ENCODE peak calls at places on chromosomes 11 and 22, in four cellular contexts. G is K562, C is stomach, M is GM12891. F is an unnamed sample.

GRCh38 chr22:43050995-43051394 is 36.0 kb upstream of the PACSIN2 start:
- DNase-seq in C (no peak), M (no peak), G (no peak), F (no peak)

GRCh38 chr11:12494699-12495098 is 117.3 kb downstream of the PARVA start:
- DNase-seq in M (no peak), C (no peak), G (no peak), F (no peak)

GRCh38 chr11:117201516-117201866 is 2.3 kb downstream of the TAGLN start:
- DNase-seq in C (no peak), G (no peak), M (no peak), F (no peak)

GRCh38 chr11:746289-747175 is 732 bp upstream of the TALDO1 start:
- DNase-seq in M (no peak), C (no peak), G (no peak), F (peak)

GRCh38 chr11:3002346-3002745 is 10.2 kb upstream of the NAP1L4 start:
- DNase-seq in C (peak), M (no peak), G (no peak), F (no peak)

GRCh38 chr11:17439316-17439782 is 37.3 kb downstream of the ABCC8 start:
- DNase-seq in C (peak), M (no peak), G (no peak), F (no peak)

GRCh38 chr22:27726726-27727449 is 74.7 kb downstream of the MN1 start:
- DNase-seq in C (peak), M (no peak), G (peak), F (no peak)

GRCh38 chr22:24997023-24997422 is 44.5 kb downstream of the KIAA1671 start:
- DNase-seq in G (no peak), C (no peak), M (no peak), F (no peak)

GRCh38 chr22:38871360-38872171 is 450 bp downstream of the CBX6 start:
- DNase-seq in M (no peak), C (peak), G (peak), F (peak)

GRCh38 chr11:32792948-32793475 is 1.4 kb downstream of the CCDC73 start:
- DNase-seq in M (peak), C (peak), G (peak), F (no peak)

GRCh38 chr22:39129081-39129480 is 23.4 kb downstream of the CBX7 start:
- DNase-seq in M (no peak), G (no peak), C (no peak), F (no peak)

GRCh38 chr11:47355283-47356128 is 3.0 kb upstream of the MYBPC3 start:
- DNase-seq in G (peak), M (no peak), C (peak), F (peak)

GRCh38 chr11:61362542-61362875 is 335 bp downstream of the TMEM138 start:
- DNase-seq in C (no peak), M (no peak), G (peak), F (no peak)

GRCh38 chr11:46345881-46346484 is 1.3 kb upstream of the DGKZ start:
- DNase-seq in G (no peak), M (no peak), C (no peak), F (peak)
- TF ChIP-seq POLR2AphosphoS5 in G (no peak), M (no peak), C (no peak), F (no peak)

GRCh38 chr11:7599209-7599608 is 74.1 kb downstream of the CYB5R2 start:
- DNase-seq in M (no peak), G (no peak), C (no peak), F (no peak)

GRCh38 chr11:7596975-7597391 is 76.3 kb downstream of the CYB5R2 start:
- DNase-seq in M (no peak), G (no peak), C (no peak), F (no peak)

GRCh38 chr11:7595951-7596350 is 77.3 kb downstream of the CYB5R2 start:
- DNase-seq in C (no peak), G (no peak), M (no peak), F (no peak)

GRCh38 chr11:7595016-7595869 is 78.1 kb downstream of the CYB5R2 start:
- DNase-seq in C (no peak), G (no peak), M (no peak), F (no peak)

DNA sequence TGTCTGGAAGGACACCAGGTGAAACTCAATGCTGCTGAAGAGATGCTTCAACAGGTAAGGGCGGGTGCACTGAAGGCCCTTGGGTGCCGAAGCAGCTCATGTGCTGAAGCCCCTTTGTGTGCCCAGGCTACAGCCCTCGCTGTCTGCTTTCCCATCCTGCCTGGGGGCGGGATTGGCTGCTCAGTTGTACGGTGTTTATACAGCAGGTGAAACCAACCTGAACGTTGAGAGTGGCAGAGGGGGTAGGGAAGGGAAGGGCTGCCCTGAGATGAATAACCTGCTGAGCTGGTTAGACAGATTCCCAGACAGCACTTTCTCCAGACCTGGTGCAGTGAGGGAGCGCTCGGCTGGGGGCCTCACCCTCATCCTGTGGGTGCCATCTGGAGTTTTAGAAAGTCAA is 75.7 kb downstream of the CYB5R2 start:
- DNase-seq in C (peak), M (no peak), G (no peak), F (no peak)
- TF ChIP-seq POLR2AphosphoS5 in C (peak), M (no peak), G (no peak), F (no peak)

GRCh38 chr11:118916842-118917388 is 8.8 kb downstream of the BCL9L start:
- DNase-seq in C (no peak), G (no peak), M (no peak), F (no peak)

GRCh38 chr11:118915941-118916841 is 9.5 kb downstream of the BCL9L start:
- DNase-seq in M (no peak), G (no peak), C (no peak), F (no peak)

GRCh38 chr11:118918686-118919280 is 6.9 kb downstream of the BCL9L start:
- DNase-seq in G (no peak), M (no peak), C (no peak), F (no peak)

GRCh38 chr11:118917488-118918127 is 8.1 kb downstream of the BCL9L start:
- DNase-seq in C (no peak), M (no peak), G (no peak), F (peak)

DNA sequence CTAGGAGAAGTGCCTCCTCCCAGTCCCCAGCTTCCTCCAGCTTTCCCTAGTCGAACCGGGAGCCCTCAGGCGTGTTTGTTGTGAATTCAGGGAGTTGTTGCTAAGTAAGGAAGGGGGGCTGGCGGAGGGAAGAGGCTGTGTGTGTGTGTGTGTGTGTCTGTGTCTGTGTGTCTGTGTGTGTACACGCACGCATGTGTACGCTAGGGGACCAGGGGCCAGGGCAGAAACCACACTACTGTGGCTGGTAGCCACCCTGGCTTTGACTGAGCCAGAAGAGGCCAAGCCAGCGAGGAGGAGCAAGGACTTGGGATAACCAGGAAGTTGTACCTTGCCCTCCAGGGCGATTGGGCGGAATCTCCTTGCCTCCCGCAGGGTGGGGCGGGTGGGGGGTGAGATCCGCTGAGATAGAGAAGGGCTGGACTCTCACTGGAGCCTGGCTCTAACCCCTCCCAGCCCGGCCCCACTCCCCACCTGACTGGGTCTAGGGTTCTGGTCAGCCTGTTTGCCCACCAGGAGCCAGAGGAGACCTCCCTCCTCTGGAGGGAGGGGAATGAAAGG is 7.5 kb downstream of the BCL9L start:
- DNase-seq in C (peak), G (peak), M (no peak), F (peak)
- TF ChIP-seq POLR2AphosphoS5 in C (peak), G (no peak), M (no peak), F (peak)

GRCh38 chr22:36965716-36966115 is 52.3 kb downstream of the CSF2RB start:
- DNase-seq in G (no peak), M (no peak), C (no peak), F (no peak)
- TF ChIP-seq POLR2AphosphoS5 in G (no peak), M (no peak), C (no peak), F (no peak)

F was measured in spleen.